ENCODE peak calls at places on chromosomes 2 and 18, in eight cellular contexts. C is foreskin keratinocyte, U is heart right ventricle, N is uterus, T is tibial nerve, O is sigmoid colon, L is PC-9, D is IMR-90. H is an unnamed sample.
A peak's percentile ranks its signal among the peaks of the same experiment; 100 is the strongest.

GRCh38 chr2:240121190-240121589 is 14.9 kb downstream of the COPS9 start:
- DNase-seq in C (no peak), U (no peak), N (no peak), T (no peak), O (no peak), L (no peak), D (no peak), H (no peak)

GRCh38 chr18:26307161-26307773 is 81.0 kb downstream of the TAF4B start:
- DNase-seq in C (peak; percentile 51), U (no peak), N (no peak), T (peak; percentile 32), O (no peak), L (peak; percentile 5), D (peak; percentile 63), H (no peak)

GRCh38 chr2:179550214-179550613 is 285.6 kb upstream of the SESTD1 start:
- DNase-seq in C (no peak), U (no peak), N (no peak), T (no peak), O (no peak), L (no peak), D (no peak), H (no peak)

GRCh38 chr2:56369316-56369715 is 185.5 kb downstream of the CCDC85A start:
- DNase-seq in C (no peak), U (no peak), N (no peak), T (no peak), O (no peak), L (no peak), D (no peak), H (no peak)

GRCh38 chr2:48050711-48051110 is 144.4 kb upstream of the FBXO11 start:
- DNase-seq in C (no peak), U (no peak), N (no peak), T (no peak), O (no peak), L (no peak), D (no peak), H (no peak)

GRCh38 chr18:2002604-2003003 is 568.7 kb downstream of the METTL4 start:
- DNase-seq in C (no peak), U (peak; percentile 8), N (no peak), T (no peak), O (no peak), L (no peak), D (no peak), H (no peak)

GRCh38 chr18:6569813-6570212 is 155.1 kb upstream of the L3MBTL4 start:
- DNase-seq in C (no peak), U (no peak), N (no peak), T (no peak), O (no peak), L (no peak), D (no peak), H (no peak)

GRCh38 chr2:97645112-97645699 is 656 bp upstream of the COX5B start:
- DNase-seq in C (no peak), U (peak; percentile 53), N (no peak), T (no peak), O (peak; percentile 74), L (no peak), D (no peak), H (peak; percentile 87)

GRCh38 chr2:54149623-54150501 is 34.4 kb downstream of the ACYP2 start:
- DNase-seq in C (no peak), U (no peak), N (no peak), T (no peak), O (no peak), L (no peak), D (peak; percentile 73), H (no peak)

GRCh38 chr2:105671156-105671555 is 73.6 kb upstream of the NCK2 start:
- DNase-seq in C (peak; percentile 29), U (peak; percentile 27), N (no peak), T (no peak), O (peak; percentile 79), L (no peak), D (peak; percentile 24), H (no peak)

DNA sequence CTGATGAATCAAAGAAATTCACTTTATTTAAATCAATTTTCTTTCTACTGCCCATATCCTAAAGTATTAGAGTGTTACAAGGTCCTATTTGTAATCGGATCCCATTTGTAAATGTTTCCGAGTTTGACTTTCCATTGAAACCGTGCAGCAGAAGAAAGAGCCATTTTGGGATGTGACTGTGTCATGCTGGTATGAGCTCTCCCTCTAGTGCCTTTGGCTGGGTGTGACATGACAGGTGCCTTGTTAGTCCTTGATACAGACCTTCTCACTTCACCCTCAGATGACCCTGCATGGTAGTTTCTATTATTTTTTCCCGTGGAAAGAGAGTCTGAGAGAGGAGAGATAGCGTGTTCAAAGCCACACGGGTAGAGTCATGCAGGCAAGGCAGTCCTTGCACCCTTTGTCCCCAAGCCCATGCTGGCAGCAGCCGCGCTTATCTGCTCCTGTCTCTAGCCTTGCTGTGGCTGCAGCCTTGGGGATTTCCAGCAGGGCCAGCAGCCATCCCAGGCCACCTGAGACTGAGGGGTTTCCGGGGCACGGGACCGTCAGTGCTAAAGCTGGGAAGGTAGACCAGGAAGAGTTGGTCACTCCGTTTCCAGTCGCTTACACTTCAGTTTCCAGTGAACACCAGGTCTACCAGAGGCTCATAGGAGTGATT is 21.4 kb downstream of the CHMP1B start:
- DNase-seq in C (peak; percentile 22), U (no peak), N (no peak), T (no peak), O (no peak), L (peak; percentile 41), D (no peak), H (no peak)
- TF ChIP-seq CTCF in C (peak; percentile 64), U (peak; percentile 18), N (no peak), T (no peak), O (no peak), L (peak; percentile 75), D (peak; percentile 27), H (peak; percentile 16)

GRCh38 chr2:68970566-68970965 is 3.9 kb upstream of the GKN1 start:
- DNase-seq in C (no peak), U (no peak), N (no peak), T (no peak), O (no peak), L (no peak), D (no peak), H (no peak)
- H3K27ac ChIP-seq in C (peak overlapping the region; percentile 70), U (no peak overlapping the region), N (no peak overlapping the region), T (no peak overlapping the region), O (no peak overlapping the region), L (peak overlapping the region; percentile 80), D (no peak overlapping the region), H (no peak overlapping the region)

GRCh38 chr2:68244456-68244855 is 7.9 kb downstream of the PPP3R1 start:
- DNase-seq in C (no peak), U (no peak), N (no peak), T (no peak), O (no peak), L (no peak), D (no peak), H (no peak)
- TF ChIP-seq CTCF in C (peak; percentile 44), U (no peak), N (peak; percentile 21), T (no peak), O (peak; percentile 25), L (no peak), D (peak; percentile 33), H (no peak)

DNA sequence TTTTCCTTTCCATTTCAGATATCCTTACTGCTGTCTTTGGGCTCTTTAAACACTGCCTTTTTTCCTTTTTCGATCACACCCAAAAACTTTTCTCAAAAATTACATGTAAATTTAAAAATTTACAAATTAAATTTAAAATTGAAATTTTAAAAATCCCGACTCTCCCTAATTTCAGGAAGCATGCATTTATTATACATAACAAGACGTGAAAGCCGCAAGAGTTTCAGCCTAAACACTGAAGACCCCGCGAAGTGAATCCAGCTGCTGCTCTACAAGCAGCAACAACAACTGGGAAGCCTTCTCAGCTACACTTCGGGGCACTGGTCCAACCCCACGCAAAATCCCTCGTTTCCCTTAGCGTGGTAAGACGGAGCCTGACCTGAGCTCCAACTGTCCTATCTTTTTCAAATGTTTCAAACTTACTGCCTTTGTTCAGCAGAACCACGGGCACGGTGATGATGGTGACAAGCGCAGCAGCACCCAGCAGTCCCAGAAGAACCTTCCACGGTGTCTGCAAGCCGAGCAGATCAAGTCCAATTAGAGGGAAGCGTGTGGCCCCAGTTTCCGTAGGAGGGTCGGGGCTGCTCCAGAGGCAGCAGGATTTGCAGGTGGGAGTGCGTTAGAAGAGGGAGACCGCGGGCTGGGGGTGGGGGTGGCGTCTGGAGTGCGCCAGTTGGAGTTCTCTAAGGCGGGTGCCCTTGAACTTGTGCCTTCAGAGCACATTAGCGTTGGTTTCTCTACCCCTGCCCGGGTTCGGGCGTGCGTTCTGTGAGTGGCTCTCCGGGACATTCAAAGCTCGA is 839 bp downstream of the DPP4 start:
- DNase-seq in C (no peak), U (no peak), N (no peak), T (no peak), O (peak; percentile 66), L (no peak), D (peak; percentile 22), H (no peak)
- H3K27ac ChIP-seq in C (no peak overlapping the region), U (peak overlapping the region; percentile 69), N (no peak overlapping the region), T (peak overlapping the region; percentile 70), O (peak overlapping the region; percentile 58), L (no peak overlapping the region), D (peak overlapping the region; percentile 85), H (peak overlapping the region; percentile 56)

DNA sequence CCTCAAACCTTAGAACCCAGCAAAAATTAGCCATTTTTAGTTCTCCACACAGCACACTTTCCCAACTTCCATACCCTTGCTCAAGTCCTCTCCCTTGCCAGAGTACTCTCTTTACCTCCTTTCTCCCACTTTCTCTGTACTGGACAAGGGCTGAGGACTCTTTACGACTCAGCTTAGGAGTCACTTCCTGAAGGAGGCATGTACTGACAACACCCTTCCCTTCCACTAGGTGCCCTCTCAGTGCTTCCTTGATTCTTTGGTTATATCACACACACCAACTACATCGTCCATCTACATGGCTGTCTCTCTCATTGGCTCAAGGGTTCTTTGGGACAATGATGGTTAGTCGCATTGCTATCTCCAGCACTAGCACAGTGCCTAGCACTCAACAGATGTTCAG is 5.2 kb upstream of the C18orf63 start:
- DNase-seq in C (peak; percentile 68), U (no peak), N (no peak), T (no peak), O (no peak), L (no peak), D (peak; percentile 60), H (no peak)
- TF ChIP-seq CTCF in C (peak; percentile 70), U (no peak), N (peak; percentile 16), T (no peak), O (no peak), L (peak; percentile 62), D (peak; percentile 47), H (peak; percentile 58)

GRCh38 chr2:170159060-170159459 is 18.9 kb upstream of the MYO3B start:
- DNase-seq in C (no peak), U (no peak), N (no peak), T (no peak), O (no peak), L (no peak), D (no peak), H (no peak)

GRCh38 chr2:170155723-170156253 is 22.2 kb upstream of the MYO3B start:
- DNase-seq in C (no peak), U (no peak), N (no peak), T (no peak), O (no peak), L (no peak), D (no peak), H (no peak)

GRCh38 chr2:170156592-170156991 is 21.4 kb upstream of the MYO3B start:
- DNase-seq in C (no peak), U (no peak), N (no peak), T (no peak), O (no peak), L (no peak), D (peak; percentile 16), H (no peak)

GRCh38 chr2:170155022-170155722 is 22.8 kb upstream of the MYO3B start:
- DNase-seq in C (no peak), U (no peak), N (no peak), T (no peak), O (no peak), L (no peak), D (peak; percentile 60), H (no peak)

GRCh38 chr2:170157025-170157684 is 20.8 kb upstream of the MYO3B start:
- DNase-seq in C (peak; percentile 51), U (no peak), N (no peak), T (no peak), O (no peak), L (no peak), D (peak; percentile 86), H (no peak)
- H3K27ac ChIP-seq in C (no peak overlapping the region), U (no peak overlapping the region), N (no peak overlapping the region), T (no peak overlapping the region), O (no peak overlapping the region), L (peak overlapping the region; percentile 40), D (peak overlapping the region; percentile 21), H (no peak overlapping the region)

H was measured in kidney.